ENCODE peak calls at places on chromosomes 7 and 10, in four cellular contexts. I is ovary, T is osteocyte, H is kidney. B is an unnamed sample.

GRCh38 chr10:178723-179122 is 43.5 kb downstream of the ZMYND11 start:
- DNase-seq in I (no peak), T (no peak), H (no peak), B (no peak)

GRCh38 chr7:80335473-80336232 is 176.2 kb downstream of the GNAT3 start:
- DNase-seq in I (no peak), T (no peak), H (no peak), B (no peak)

GRCh38 chr7:106075937-106076336 is 36.2 kb downstream of the SYPL1 start:
- DNase-seq in I (no peak), T (no peak), H (no peak), B (no peak)

GRCh38 chr10:13716161-13717071 is 129.7 kb downstream of the PRPF18 start:
- DNase-seq in I (no peak), T (no peak), H (no peak), B (no peak)

GRCh38 chr10:82813856-82814255 is 938.9 kb downstream of the NRG3 start:
- DNase-seq in I (no peak), T (no peak), H (no peak), B (no peak)

GRCh38 chr7:84042110-84042539 is 152.5 kb downstream of the SEMA3A start:
- DNase-seq in I (no peak), T (no peak), H (no peak), B (no peak)

GRCh38 chr10:43998021-43998809 is 349.5 kb upstream of the ZNF32 start:
- DNase-seq in I (no peak), T (no peak), H (no peak), B (no peak)

GRCh38 chr7:48904975-48905374 is 19.4 kb upstream of the CDC14C start:
- DNase-seq in I (no peak), T (no peak), H (no peak), B (no peak)

GRCh38 chr10:132417957-132418441 is 21.0 kb downstream of the PWWP2B start:
- DNase-seq in I (no peak), T (no peak), H (peak), B (no peak)

GRCh38 chr10:29846881-29847280 is 212.1 kb upstream of the SVIL start:
- DNase-seq in I (no peak), T (no peak), H (no peak), B (no peak)

GRCh38 chr7:24862461-24862860 is 105.2 kb upstream of the GSDME start:
- DNase-seq in I (no peak), T (no peak), H (no peak), B (no peak)

GRCh38 chr7:102814025-102814471 is 65.2 kb downstream of the FAM185A start:
- DNase-seq in I (no peak), T (no peak), H (no peak), B (no peak)

GRCh38 chr7:145156834-145157233 is 321.0 kb upstream of the TPK1 start:
- DNase-seq in I (no peak), T (no peak), H (no peak), B (no peak)

GRCh38 chr10:116254422-116255152 is 18.4 kb downstream of the GFRA1 start:
- DNase-seq in I (no peak), T (no peak), H (no peak), B (no peak)

GRCh38 chr10:48454302-48455054 is 148.0 kb downstream of the MAPK8 start:
- DNase-seq in I (peak), T (peak), H (peak), B (peak)

GRCh38 chr7:99748846-99749579 is 14.0 kb upstream of the CYP3A7 start:
- DNase-seq in I (no peak), T (no peak), H (no peak), B (no peak)

GRCh38 chr7:100567751-100568175 is 5.9 kb downstream of the SAP25 start:
- DNase-seq in I (peak), T (no peak), H (no peak), B (no peak)

GRCh38 chr10:15370741-15371701 is at the start of gene FAM171A1:
- DNase-seq in I (peak), T (peak), H (peak), B (no peak)

GRCh38 chr10:90788987-90789386 is 68.9 kb downstream of the HTR7 start:
- DNase-seq in I (no peak), T (no peak), H (no peak), B (no peak)

GRCh38 chr7:128069367-128070364 is 38.4 kb upstream of the LRRC4 start:
- DNase-seq in I (no peak), T (no peak), H (no peak), B (no peak)

GRCh38 chr7:19754521-19755116 is 18.8 kb downstream of the TMEM196 start:
- DNase-seq in I (no peak), T (no peak), H (no peak), B (no peak)

GRCh38 chr7:44867073-44867990 is 18.0 kb downstream of the PURB start:
- DNase-seq in I (no peak), T (no peak), H (no peak), B (no peak)

GRCh38 chr10:17144032-17144431 is 14.4 kb upstream of the CUBN start:
- DNase-seq in I (no peak), T (no peak), H (no peak), B (no peak)

GRCh38 chr10:4883079-4883739 is 57.2 kb downstream of the AKR1E2 start:
- DNase-seq in I (peak), T (no peak), H (no peak), B (no peak)

GRCh38 chr10:66555061-66555460 is 370.8 kb upstream of the LRRTM3 start:
- DNase-seq in I (no peak), T (no peak), H (no peak), B (no peak)

GRCh38 chr7:150784120-150784736 is 15.9 kb downstream of the TMEM176B start:
- DNase-seq in I (no peak), T (no peak), H (no peak), B (no peak)

GRCh38 chr7:151520419-151521229 is 929 bp upstream of the RHEB start:
- DNase-seq in I (peak), T (no peak), H (peak), B (no peak)

GRCh38 chr10:3045471-3046209 is 21.7 kb upstream of the PFKP start:
- DNase-seq in I (peak), T (peak), H (peak), B (no peak)

GRCh38 chr7:85184599-85185354 is 2.1 kb downstream of the SEMA3D start:
- DNase-seq in I (peak), T (peak), H (peak), B (no peak)

GRCh38 chr7:28405662-28406061 is 6.7 kb upstream of the CREB5 start:
- DNase-seq in I (no peak), T (no peak), H (no peak), B (peak)

GRCh38 chr7:44438851-44439250 is 51.6 kb downstream of the NUDCD3 start:
- DNase-seq in I (no peak), T (no peak), H (no peak), B (no peak)

B was measured in vagina.